ENCODE peak calls at places on chromosomes 11 and 22, in six cellular contexts. R is fibroblast of villous mesenchyme, N is brain microvascular endothelial cell, J is cardiac fibroblast, V is left ventricle myocardium inferior, S is heart left ventricle. K is an unnamed sample.

GRCh38 chr11:66359662-66360087 is 11.9 kb downstream of the SLC29A2 start:
- DNase-seq in V (no peak), J (no peak), R (no peak), N (no peak), S (no peak), K (no peak)

GRCh38 chr11:111387318-111387863 is 8.3 kb upstream of the POU2AF1 start:
- DNase-seq in S (no peak), V (no peak), R (no peak), N (no peak), J (no peak), K (no peak)

GRCh38 chr11:33819278-33819677 is 45.0 kb upstream of the FBXO3 start:
- DNase-seq in R (no peak), J (no peak), S (no peak), N (no peak), V (no peak), K (no peak)

GRCh38 chr11:24234822-24235508 is 261.9 kb upstream of the LUZP2 start:
- DNase-seq in R (peak), J (peak), V (no peak), S (no peak), N (peak), K (no peak)

GRCh38 chr11:16815047-16815767 is 76.8 kb downstream of the C11orf58 start:
- DNase-seq in S (peak), V (peak), J (peak), N (no peak), R (peak), K (no peak)

GRCh38 chr11:82867495-82868082 is 32.6 kb downstream of the PRCP start:
- DNase-seq in V (peak), J (peak), S (peak), N (peak), R (peak), K (peak)

GRCh38 chr11:61833926-61834277 is 5.8 kb downstream of the FADS2 start:
- DNase-seq in S (peak), V (no peak), N (no peak), R (no peak), J (no peak), K (no peak)

GRCh38 chr11:66112041-66112491 is 42.0 kb downstream of the PACS1 start:
- DNase-seq in R (no peak), N (no peak), J (peak), S (no peak), V (no peak), K (no peak)

GRCh38 chr11:130156108-130157022 is 3.2 kb upstream of the ST14 start:
- DNase-seq in N (peak), V (no peak), R (no peak), S (no peak), J (peak), K (no peak)

GRCh38 chr11:1667906-1668305 is 29.1 kb upstream of the KRTAP5-6 start:
- DNase-seq in S (no peak), V (no peak), N (no peak), J (no peak), R (no peak), K (no peak)

GRCh38 chr11:2762031-2762380 is 62.2 kb upstream of the KCNQ1OT1 start:
- DNase-seq in N (no peak), S (peak), V (no peak), J (no peak), R (no peak), K (peak)

GRCh38 chr11:95081412-95081811 is 8.2 kb upstream of the ENDOD1 start:
- DNase-seq in S (peak), V (no peak), R (peak), N (no peak), J (peak), K (no peak)

GRCh38 chr11:2807276-2807681 is 78.3 kb downstream of the CDKN1C start:
- DNase-seq in S (peak), N (no peak), J (peak), V (peak), R (no peak), K (peak)

GRCh38 chr22:20957691-20958440 is 9.2 kb upstream of the AIFM3 start:
- DNase-seq in N (no peak), S (peak), R (peak), V (peak), J (no peak), K (no peak)

GRCh38 chr11:561148-562003 is 606 bp downstream of the RASSF7 start:
- DNase-seq in S (peak), V (no peak), N (no peak), J (no peak), R (no peak), K (no peak)

GRCh38 chr11:22037505-22037904 is 155.4 kb upstream of the ANO5 start:
- DNase-seq in N (no peak), R (no peak), J (no peak), S (no peak), V (no peak), K (no peak)

GRCh38 chr11:130448416-130449068 is at the start of gene ADAMTS15:
- DNase-seq in N (peak), J (peak), S (peak), V (peak), R (peak), K (no peak)

GRCh38 chr11:2691355-2691761 is 8.4 kb downstream of the KCNQ1OT1 start:
- DNase-seq in N (no peak), J (no peak), S (no peak), V (no peak), R (no peak), K (no peak)

GRCh38 chr11:125272092-125272491 is 107.5 kb downstream of the PKNOX2 start:
- DNase-seq in J (no peak), R (no peak), N (peak), V (no peak), S (no peak), K (no peak)

GRCh38 chr11:130037881-130038601 is 31.7 kb upstream of the APLP2 start:
- DNase-seq in S (no peak), V (no peak), J (peak), N (peak), R (no peak), K (no peak)

GRCh38 chr11:124669193-124669592 is 4.3 kb downstream of the SIAE start:
- DNase-seq in J (peak), V (no peak), R (peak), S (no peak), N (peak), K (no peak)

GRCh38 chr11:66651011-66651410 is 12.5 kb downstream of the RBM4 start:
- DNase-seq in N (no peak), J (no peak), V (no peak), R (no peak), S (no peak), K (no peak)

GRCh38 chr11:45082744-45083543 is 63.5 kb upstream of the PRDM11 start:
- DNase-seq in J (no peak), R (no peak), N (no peak), V (no peak), S (no peak), K (no peak)

GRCh38 chr11:44467413-44467812 is 98.0 kb upstream of the CD82 start:
- DNase-seq in J (no peak), S (no peak), N (no peak), R (no peak), V (no peak), K (no peak)

GRCh38 chr11:1624621-1625020 is 2.7 kb upstream of the KRTAP5-4 start:
- DNase-seq in N (no peak), R (no peak), S (no peak), J (no peak), V (no peak), K (no peak)

GRCh38 chr11:60777572-60777971 is 7.6 kb upstream of the MS4A10 start:
- DNase-seq in R (peak), N (peak), V (peak), S (peak), J (peak), K (no peak)

GRCh38 chr11:62713343-62713742 is 5.9 kb downstream of the GNG3 start:
- DNase-seq in V (no peak), S (no peak), R (no peak), J (no peak), N (no peak), K (no peak)

GRCh38 chr11:25838918-25839611 is 492.9 kb upstream of the ANO3 start:
- DNase-seq in V (no peak), J (no peak), S (no peak), R (no peak), N (no peak), K (no peak)
- TF ChIP-seq CTCF in V (no peak), J (no peak), S (no peak), R (no peak), N (no peak), K (no peak)

GRCh38 chr11:75449776-75450175 is 16.8 kb upstream of the KLHL35 start:
- DNase-seq in S (no peak), J (no peak), R (no peak), N (no peak), V (no peak), K (no peak)

GRCh38 chr11:75450236-75450635 is 17.2 kb upstream of the KLHL35 start:
- DNase-seq in S (no peak), J (no peak), V (no peak), N (no peak), R (no peak), K (no peak)

GRCh38 chr11:75449271-75449670 is 16.3 kb upstream of the KLHL35 start:
- DNase-seq in S (no peak), J (no peak), R (no peak), V (no peak), N (no peak), K (no peak)

GRCh38 chr11:75453916-75454655 is 21.1 kb upstream of the KLHL35 start:
- DNase-seq in V (no peak), J (peak), N (no peak), R (peak), S (no peak), K (no peak)

DNA sequence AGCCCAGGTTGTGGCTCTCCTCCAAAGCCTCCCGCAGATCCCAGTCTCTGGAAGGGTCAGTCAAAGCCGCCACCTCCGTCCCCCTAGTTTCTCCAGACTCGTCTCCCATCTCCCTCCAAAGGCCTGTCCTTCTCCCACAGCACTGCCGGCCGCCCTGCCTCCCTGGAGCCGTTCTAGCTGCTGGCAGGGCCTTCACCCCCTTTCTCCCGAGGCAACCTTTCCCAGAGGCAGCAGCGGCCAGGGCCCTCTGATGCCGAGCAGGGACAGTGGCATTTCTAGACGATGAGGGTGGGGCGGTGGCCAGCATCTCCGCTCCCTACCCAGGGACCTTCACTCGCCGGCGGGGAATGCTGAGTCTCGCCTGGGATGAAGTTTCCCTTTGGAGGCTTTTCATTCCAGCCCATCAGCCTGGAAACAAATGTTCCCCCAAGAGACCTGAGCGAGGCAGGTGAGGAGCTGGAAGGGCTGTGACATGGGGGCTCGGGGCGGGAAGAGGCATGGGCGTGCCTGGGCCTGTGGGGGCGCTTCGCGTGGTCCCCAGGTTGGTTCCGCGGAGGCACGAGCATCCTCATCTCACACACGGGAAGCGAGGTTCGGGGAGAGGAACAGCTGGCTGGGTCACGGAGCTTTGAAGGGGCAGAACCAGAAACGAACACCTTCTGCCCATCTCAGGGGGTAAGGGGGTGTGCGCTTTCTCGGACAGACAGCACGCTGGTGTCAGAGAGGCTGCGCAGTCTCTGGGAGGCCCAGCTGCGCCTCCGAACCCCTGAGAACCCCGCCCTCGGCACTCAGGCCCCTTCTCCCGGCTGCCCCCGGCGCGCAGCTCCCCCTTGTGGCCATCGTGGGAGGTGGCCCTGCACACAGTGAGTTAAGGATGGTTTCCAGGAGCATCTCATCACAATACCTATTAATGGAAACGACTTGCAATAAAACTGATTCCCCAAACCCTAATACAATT is 18.1 kb upstream of the KLHL35 start:
- DNase-seq in J (no peak), R (no peak), S (no peak), V (no peak), N (no peak), K (no peak)
- TF ChIP-seq CTCF in J (peak), R (peak), S (peak), V (peak), N (peak), K (peak)

DNA sequence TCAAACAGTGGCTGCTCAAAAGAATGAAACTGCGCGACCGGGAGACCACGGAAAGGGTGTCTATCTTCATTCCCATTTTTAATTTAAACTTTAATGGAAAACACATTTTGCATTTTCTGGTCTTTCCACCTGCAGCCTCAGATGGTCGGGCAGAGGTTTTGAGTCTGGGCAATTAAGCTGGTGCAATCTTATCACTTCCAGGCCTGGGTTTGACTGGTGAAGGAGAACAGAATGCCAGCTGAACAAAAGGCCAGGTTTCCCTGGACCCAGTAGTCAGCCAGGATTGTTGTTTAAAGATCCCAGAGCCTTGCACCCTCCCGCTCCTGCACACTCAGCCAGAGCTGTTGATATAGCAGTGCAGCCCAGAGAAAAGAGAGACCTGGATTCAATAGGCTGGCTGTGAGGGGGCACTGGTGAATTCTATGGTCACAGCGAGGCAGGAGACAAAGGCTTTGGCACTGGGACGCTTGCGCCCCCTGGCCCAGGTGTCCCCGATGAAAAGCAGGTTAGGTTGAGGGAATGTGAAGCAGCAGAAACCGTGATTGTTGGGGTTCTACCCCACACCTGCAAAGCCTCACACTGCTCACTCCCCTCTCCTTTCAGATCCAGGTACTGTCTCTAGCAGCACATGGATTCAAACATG is 83.6 kb downstream of the FLI1 start:
- DNase-seq in S (no peak), N (no peak), V (no peak), J (no peak), R (no peak), K (no peak)
- TF ChIP-seq CTCF in S (no peak), N (peak), V (no peak), J (no peak), R (no peak), K (no peak)

GRCh38 chr11:104225047-104225446 is 61.1 kb upstream of the PDGFD start:
- DNase-seq in N (no peak), V (no peak), R (no peak), S (no peak), J (no peak), K (no peak)
- TF ChIP-seq CTCF in N (no peak), V (no peak), R (no peak), S (no peak), J (no peak), K (no peak)

GRCh38 chr11:36056160-36056751 is 112.4 kb downstream of the LDLRAD3 start:
- DNase-seq in R (peak), S (no peak), V (no peak), J (peak), N (peak), K (no peak)
- TF ChIP-seq CTCF in R (peak), S (peak), V (peak), J (peak), N (peak), K (no peak)

K was measured in natural killer cell.